ENCODE peak calls at places on chromosomes 7 and 10, in six cellular contexts. V, P, R, F, K and C are unnamed samples.

GRCh38 chr7:142313528-142313927 is 55.7 kb upstream of the PRSS58 start:
- DNase-seq in V (no peak), P (no peak), R (peak; percentile 71), F (no peak), K (no peak), C (no peak)

GRCh38 chr10:7412482-7413251 is 1.8 kb upstream of the SFMBT2 start:
- DNase-seq in V (no peak), P (peak; percentile 63), R (peak; percentile 83), F (peak; percentile 60), K (no peak), C (no peak)

GRCh38 chr10:8393531-8393930 is 339.0 kb downstream of the GATA3 start:
- DNase-seq in V (no peak), P (no peak), R (no peak), F (no peak), K (no peak), C (no peak)

GRCh38 chr7:5451391-5451790 is 27.8 kb upstream of the TNRC18 start:
- DNase-seq in V (no peak), P (no peak), R (no peak), F (no peak), K (no peak), C (no peak)

GRCh38 chr10:112466802-112467201 is 19.8 kb downstream of the VTI1A start:
- DNase-seq in V (no peak), P (no peak), R (no peak), F (no peak), K (no peak), C (no peak)

GRCh38 chr10:63365976-63366765 is 99.6 kb downstream of the JMJD1C start:
- DNase-seq in V (no peak), P (no peak), R (no peak), F (no peak), K (no peak), C (peak; percentile 60)

GRCh38 chr7:69683002-69683401 is 84.7 kb downstream of the AUTS2 start:
- DNase-seq in V (no peak), P (no peak), R (no peak), F (no peak), K (no peak), C (no peak)

GRCh38 chr10:14803827-14804226 is 29.1 kb upstream of the FAM107B start:
- DNase-seq in V (no peak), P (no peak), R (no peak), F (no peak), K (no peak), C (no peak)

GRCh38 chr10:17912764-17913163 is 39.0 kb upstream of the SLC39A12 start:
- DNase-seq in V (no peak), P (no peak), R (no peak), F (no peak), K (no peak), C (no peak)

GRCh38 chr7:35839860-35840854 is 39.3 kb downstream of the SEPTIN7 start:
- DNase-seq in V (peak; percentile 1), P (no peak), R (no peak), F (no peak), K (no peak), C (peak; percentile 52)

GRCh38 chr7:137585591-137585990 is 242.1 kb upstream of the PTN start:
- DNase-seq in V (no peak), P (no peak), R (no peak), F (no peak), K (no peak), C (no peak)

GRCh38 chr7:96636342-96636865 is 73.2 kb downstream of the SEM1 start:
- DNase-seq in V (no peak), P (no peak), R (no peak), F (no peak), K (no peak), C (no peak)

GRCh38 chr7:43674559-43675436 is 54.5 kb downstream of the COA1 start:
- DNase-seq in V (peak; percentile 82), P (peak; percentile 28), R (no peak), F (no peak), K (no peak), C (peak; percentile 88)

GRCh38 chr7:879093-879492 is 2.7 kb downstream of the GET4 start:
- DNase-seq in V (no peak), P (no peak), R (peak; percentile 81), F (no peak), K (no peak), C (no peak)

GRCh38 chr7:41570766-41571165 is 132.1 kb downstream of the INHBA start:
- DNase-seq in V (no peak), P (no peak), R (no peak), F (no peak), K (no peak), C (no peak)

GRCh38 chr7:116571552-116571951 is 46.7 kb downstream of the CAV1 start:
- DNase-seq in V (no peak), P (no peak), R (no peak), F (no peak), K (no peak), C (no peak)

GRCh38 chr7:99824091-99824490 is 3.7 kb upstream of the CYP3A43 start:
- DNase-seq in V (no peak), P (no peak), R (no peak), F (no peak), K (no peak), C (no peak)

GRCh38 chr7:102912742-102913141 is at the start of gene LRRC17:
- DNase-seq in V (no peak), P (peak; percentile 67), R (no peak), F (no peak), K (peak; percentile 26), C (peak; percentile 97)

GRCh38 chr7:12831024-12831423 is 143.6 kb downstream of the ARL4A start:
- DNase-seq in V (no peak), P (no peak), R (no peak), F (no peak), K (no peak), C (no peak)
- H3K4me3 ChIP-seq in V (no peak overlapping the region), P (no peak overlapping the region), R (no peak overlapping the region), F (no peak overlapping the region), K (no peak overlapping the region), C (no peak overlapping the region)

DNA sequence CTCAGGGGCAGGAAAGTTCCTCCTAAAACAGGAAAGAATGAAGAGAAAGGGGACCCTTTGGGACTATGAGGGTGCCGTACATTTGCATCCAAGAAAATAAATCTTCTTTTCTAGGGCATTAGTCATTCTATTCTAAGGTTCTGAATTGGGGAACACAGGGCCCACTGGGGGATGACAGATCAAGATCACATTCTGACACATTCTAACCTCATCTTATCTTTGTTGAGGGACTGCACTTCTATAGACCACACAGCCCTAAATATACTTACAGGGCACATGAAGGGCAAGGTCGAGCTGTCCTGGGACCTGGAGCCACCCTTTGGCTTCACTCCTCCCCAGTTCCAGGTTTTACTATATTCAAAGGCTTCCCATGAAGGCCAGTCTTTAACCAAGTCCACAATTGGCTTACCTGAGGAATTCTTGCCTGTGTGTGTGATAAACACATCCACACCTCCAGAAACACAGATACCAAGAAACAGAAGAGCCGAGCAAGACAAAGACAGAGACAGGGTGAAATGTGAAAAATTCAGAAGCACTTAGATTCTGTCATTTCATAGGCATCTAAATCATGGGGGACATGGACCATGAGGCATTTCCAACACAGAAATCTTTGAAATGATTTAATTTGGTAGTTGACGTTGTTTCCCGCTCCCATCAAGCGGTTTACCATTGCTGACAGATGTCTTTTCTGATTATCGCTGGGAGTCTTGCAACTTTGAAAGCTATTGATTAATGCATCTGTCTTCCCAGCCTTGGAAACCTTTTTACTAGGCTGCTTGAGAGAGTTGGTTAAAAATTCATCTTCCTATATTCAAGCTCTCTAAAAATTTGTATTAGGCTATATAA is 75.8 kb downstream of the CCDC71L start:
- DNase-seq in V (no peak), P (no peak), R (no peak), F (no peak), K (no peak), C (no peak)
- TF ChIP-seq CTCF in V (no peak), P (no peak), R (no peak), F (no peak), K (no peak), C (no peak)

GRCh38 chr7:106112118-106112971 is at the start of gene SYPL1:
- DNase-seq in V (peak; percentile 77), P (peak; percentile 96), R (peak; percentile 99), F (peak; percentile 96), K (peak; percentile 93), C (peak; percentile 92)

GRCh38 chr7:106111671-106112117 is 418 bp downstream of the SYPL1 start:
- DNase-seq in V (peak; percentile 26), P (peak; percentile 85), R (peak; percentile 95), F (peak; percentile 79), K (peak; percentile 58), C (peak; percentile 65)

GRCh38 chr7:106110885-106111670 is 1.0 kb downstream of the SYPL1 start:
- DNase-seq in V (no peak), P (no peak), R (no peak), F (no peak), K (no peak), C (peak; percentile 49)

GRCh38 chr7:106114735-106115383 is 2.7 kb upstream of the SYPL1 start:
- DNase-seq in V (no peak), P (no peak), R (no peak), F (no peak), K (no peak), C (no peak)

GRCh38 chr7:106112972-106113421 is 885 bp upstream of the SYPL1 start:
- DNase-seq in V (no peak), P (no peak), R (no peak), F (no peak), K (no peak), C (no peak)
- H3K4me3 ChIP-seq in V (peak overlapping the region; percentile 76), P (peak overlapping the region; percentile 95), R (no peak overlapping the region), F (peak overlapping the region; percentile 79), K (peak overlapping the region; percentile 70), C (no peak overlapping the region)

GRCh38 chr7:34389332-34390078 is 268.5 kb upstream of the NPSR1 start:
- DNase-seq in V (no peak), P (no peak), R (no peak), F (no peak), K (no peak), C (no peak)
- TF ChIP-seq CTCF in V (no peak), P (no peak), R (no peak), F (no peak), K (no peak), C (no peak)